ENCODE peak calls at places on chromosomes 6 and 20, in six cellular contexts. U, W, G, B, Q and T are unnamed samples.

GRCh38 chr6:15539722-15540270 is 123.0 kb downstream of the DTNBP1 start:
- DNase-seq in U (no peak), W (no peak), G (no peak), B (no peak), Q (no peak), T (no peak)

GRCh38 chr6:161644521-161644920 is 370.7 kb upstream of the AGPAT4 start:
- DNase-seq in U (no peak), W (no peak), G (no peak), B (no peak), Q (no peak), T (no peak)

GRCh38 chr6:155075938-155076337 is 80.8 kb downstream of the TIAM2 start:
- DNase-seq in U (no peak), W (no peak), G (no peak), B (no peak), Q (no peak), T (no peak)

GRCh38 chr6:54588176-54588575 is 258.4 kb upstream of the FAM83B start:
- DNase-seq in U (no peak), W (no peak), G (no peak), B (no peak), Q (no peak), T (no peak)

GRCh38 chr20:50601511-50602431 is 89.6 kb downstream of the RIPOR3 start:
- DNase-seq in U (no peak), W (no peak), G (no peak), B (no peak), Q (no peak), T (no peak)

GRCh38 chr6:33985333-33985751 is 160.5 kb downstream of the GRM4 start:
- DNase-seq in U (peak; percentile 20), W (no peak), G (no peak), B (peak; percentile 34), Q (peak; percentile 50), T (no peak)

GRCh38 chr6:2378891-2379652 is 133.7 kb upstream of the GMDS start:
- DNase-seq in U (no peak), W (no peak), G (no peak), B (no peak), Q (no peak), T (no peak)

GRCh38 chr20:709421-709820 is 33.8 kb upstream of the SCRT2 start:
- DNase-seq in U (peak; percentile 56), W (peak; percentile 42), G (no peak), B (peak; percentile 64), Q (peak; percentile 44), T (no peak)

GRCh38 chr6:67933278-67933677 is 701.8 kb upstream of the ADGRB3 start:
- DNase-seq in U (no peak), W (no peak), G (no peak), B (no peak), Q (no peak), T (no peak)

GRCh38 chr6:150491131-150491795 is 108.4 kb upstream of the PLEKHG1 start:
- DNase-seq in U (no peak), W (no peak), G (no peak), B (no peak), Q (no peak), T (no peak)

GRCh38 chr6:78845567-78845966 is 21.8 kb upstream of the IRAK1BP1 start:
- DNase-seq in U (no peak), W (no peak), G (no peak), B (no peak), Q (no peak), T (no peak)

GRCh38 chr20:37727247-37727956 is 33.6 kb downstream of the CTNNBL1 start:
- DNase-seq in U (no peak), W (no peak), G (peak; percentile 74), B (no peak), Q (no peak), T (no peak)

GRCh38 chr6:40986871-40987270 is 52.1 kb downstream of the UNC5CL start:
- DNase-seq in U (no peak), W (no peak), G (no peak), B (no peak), Q (no peak), T (no peak)

GRCh38 chr6:40983752-40984151 is 55.3 kb downstream of the UNC5CL start:
- DNase-seq in U (no peak), W (no peak), G (no peak), B (no peak), Q (no peak), T (no peak)

GRCh38 chr6:40989204-40990179 is 49.5 kb downstream of the UNC5CL start:
- DNase-seq in U (no peak), W (no peak), G (no peak), B (no peak), Q (no peak), T (no peak)

GRCh38 chr6:40988634-40989033 is 50.4 kb downstream of the UNC5CL start:
- DNase-seq in U (no peak), W (no peak), G (no peak), B (no peak), Q (no peak), T (no peak)

DNA sequence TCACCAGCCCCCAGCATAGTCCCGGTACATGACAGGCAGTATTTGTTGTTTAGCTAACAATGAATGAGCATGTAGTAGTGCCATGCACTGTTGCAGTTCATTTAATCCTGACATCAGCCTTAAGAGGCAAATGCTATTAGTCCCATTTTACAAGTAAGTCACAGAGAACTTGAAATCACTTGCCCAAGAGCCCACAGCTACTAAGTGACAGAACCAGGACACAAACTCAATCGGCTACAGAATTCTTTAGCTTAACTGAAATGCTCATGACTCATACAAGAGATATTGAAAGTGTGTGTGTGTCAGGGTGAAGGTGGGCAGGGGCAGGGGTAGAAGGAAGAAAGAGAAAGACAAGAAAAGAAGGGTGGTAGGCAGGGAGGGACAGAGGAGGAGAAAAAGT is 52.7 kb downstream of the UNC5CL start:
- DNase-seq in U (no peak), W (no peak), G (no peak), B (no peak), Q (no peak), T (no peak)
- H3K4me3 ChIP-seq in U (no peak overlapping the region), W (no peak overlapping the region), G (no peak overlapping the region), B (no peak overlapping the region), Q (no peak overlapping the region), T (no peak overlapping the region)

GRCh38 chr6:61562098-61562497 is 723.9 kb downstream of the KHDRBS2 start:
- DNase-seq in U (no peak), W (no peak), G (no peak), B (no peak), Q (no peak), T (no peak)
- H3K9me3 ChIP-seq in U (peaks cover 11% of the 10 kb centered on the region), W (peaks cover 6% of the 10 kb centered on the region), G (peaks cover 13% of the 10 kb centered on the region), B (no peaks in the 10 kb centered on the region), Q (no peaks in the 10 kb centered on the region), T (no peaks in the 10 kb centered on the region)

DNA sequence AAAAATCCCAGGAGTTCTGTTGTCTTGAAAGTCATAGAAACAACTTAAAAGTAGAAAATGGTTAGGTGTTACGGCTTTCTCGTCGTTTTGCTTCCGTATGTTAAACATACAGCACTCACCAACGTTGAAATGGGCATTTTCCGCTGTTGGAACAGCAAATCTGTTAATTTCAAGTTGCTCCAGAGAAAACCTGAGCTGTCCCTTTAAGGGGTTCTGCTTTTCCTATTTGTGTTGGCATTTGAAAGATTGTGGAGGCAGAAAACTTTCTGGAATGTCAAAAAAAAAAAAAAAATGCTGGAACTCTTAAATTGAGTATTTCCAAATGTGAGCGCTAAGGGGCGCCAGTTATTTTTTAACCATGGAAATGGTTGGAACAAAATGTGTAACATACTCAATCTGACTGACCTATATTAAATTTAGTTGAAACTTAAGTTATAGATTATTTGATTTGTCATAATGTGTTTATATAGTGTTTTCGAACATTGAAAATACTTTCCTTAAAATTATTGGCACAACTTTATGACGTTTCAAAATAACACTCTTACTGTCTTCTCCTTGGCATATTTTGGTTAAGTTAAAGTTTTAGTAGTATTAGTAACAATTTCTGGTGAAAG is 2.2 kb downstream of the QKI start:
- DNase-seq in U (peak; percentile 58), W (peak; percentile 77), G (peak; percentile 88), B (no peak), Q (no peak), T (no peak)
- H3K27ac ChIP-seq in U (peak overlapping the region; percentile 96), W (peak overlapping the region; percentile 99), G (peak overlapping the region; percentile 90), B (peak overlapping the region; percentile 95), Q (peak overlapping the region; percentile 100), T (peak overlapping the region; percentile 99)

GRCh38 chr6:167146173-167146572 is 11.6 kb downstream of the GPR31 start:
- DNase-seq in U (no peak), W (no peak), G (no peak), B (no peak), Q (no peak), T (no peak)
- H3K4me3 ChIP-seq in U (peak overlapping the region; percentile 19), W (no peak overlapping the region), G (no peak overlapping the region), B (no peak overlapping the region), Q (no peak overlapping the region), T (no peak overlapping the region)

DNA sequence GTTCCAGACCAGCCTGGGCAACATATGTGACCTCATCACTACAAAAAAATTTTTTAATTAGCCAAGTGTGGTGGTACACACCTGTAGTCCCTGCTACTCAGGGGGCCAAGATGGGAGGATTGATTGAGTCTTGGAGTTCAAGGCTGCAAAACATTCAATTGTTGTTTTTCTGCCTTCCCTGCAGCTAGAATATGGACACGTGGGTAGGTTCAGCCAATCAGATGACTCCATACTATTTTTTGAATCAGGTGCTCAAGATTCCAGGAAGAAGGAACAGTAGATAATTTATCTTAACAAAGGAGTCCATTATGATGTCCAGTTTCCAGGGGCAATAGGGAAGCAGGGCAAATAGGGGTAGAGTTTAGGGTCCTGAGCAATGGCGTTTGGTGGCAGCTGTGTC is 2.4 kb upstream of the DEFB119 start:
- DNase-seq in U (no peak), W (no peak), G (no peak), B (no peak), Q (no peak), T (no peak)
- H3K9me3 ChIP-seq in U (no peaks in the 10 kb centered on the region), W (no peaks in the 10 kb centered on the region), G (no peaks in the 10 kb centered on the region), B (no peaks in the 10 kb centered on the region), Q (no peaks in the 10 kb centered on the region), T (no peaks in the 10 kb centered on the region)